ENCODE peak calls at places on chromosome 15, in four cellular contexts. One of them, this sample, is unnamed.
A peak's percentile ranks its signal among the peaks of the same experiment; 100 is the strongest.

GRCh38 chr15:101358895-101359294 is 63.8 kb upstream of the SNRPA1 start:
- DNase-seq in SK-N-SH: no peak
- DNase-seq in HepG2: peak; percentile 8
- DNase-seq in H1: no peak
- DNase-seq in this sample: no peak

GRCh38 chr15:39244776-39245175 is 336.1 kb upstream of the THBS1 start:
- DNase-seq in SK-N-SH: no peak
- DNase-seq in H1: no peak
- DNase-seq in HepG2: no peak
- DNase-seq in this sample: no peak

GRCh38 chr15:67885848-67886247 is 46.0 kb upstream of the RNU6-1 start:
- DNase-seq in SK-N-SH: no peak
- DNase-seq in H1: no peak
- DNase-seq in HepG2: no peak
- DNase-seq in this sample: no peak

GRCh38 chr15:91953432-91953831 is 99.9 kb downstream of the SLCO3A1 start:
- DNase-seq in HepG2: no peak
- DNase-seq in SK-N-SH: no peak
- DNase-seq in H1: no peak
- DNase-seq in this sample: no peak

GRCh38 chr15:74889390-74889881 is 406 bp upstream of the MPI start:
- DNase-seq in H1: no peak
- DNase-seq in HepG2: no peak
- DNase-seq in SK-N-SH: peak; percentile 54
- DNase-seq in this sample: no peak

GRCh38 chr15:63070681-63071129 is 28.2 kb downstream of the TPM1 start:
- DNase-seq in HepG2: no peak
- DNase-seq in H1: no peak
- DNase-seq in SK-N-SH: no peak
- DNase-seq in this sample: peak; percentile 25

GRCh38 chr15:77239892-77240608 is 169.1 kb upstream of the TSPAN3 start:
- DNase-seq in SK-N-SH: no peak
- DNase-seq in HepG2: no peak
- DNase-seq in H1: no peak
- DNase-seq in this sample: no peak

GRCh38 chr15:76787273-76787672 is 117.9 kb downstream of the SCAPER start:
- DNase-seq in SK-N-SH: no peak
- DNase-seq in HepG2: no peak
- DNase-seq in H1: no peak
- DNase-seq in this sample: no peak

GRCh38 chr15:28929200-28929599 is 43.4 kb downstream of the APBA2 start:
- DNase-seq in SK-N-SH: no peak
- DNase-seq in H1: no peak
- DNase-seq in HepG2: no peak
- DNase-seq in this sample: no peak

GRCh38 chr15:101133751-101134261 is 118.0 kb downstream of the CHSY1 start:
- DNase-seq in SK-N-SH: peak; percentile 57
- DNase-seq in HepG2: no peak
- DNase-seq in H1: no peak
- DNase-seq in this sample: no peak

GRCh38 chr15:70505411-70505919 is 257.9 kb downstream of the UACA start:
- DNase-seq in SK-N-SH: no peak
- DNase-seq in HepG2: peak; percentile 29
- DNase-seq in H1: no peak
- DNase-seq in this sample: no peak

GRCh38 chr15:70566989-70567388 is 196.4 kb downstream of the UACA start:
- DNase-seq in HepG2: no peak
- DNase-seq in H1: no peak
- DNase-seq in SK-N-SH: no peak
- DNase-seq in this sample: no peak

GRCh38 chr15:72784233-72784876 is 797 bp upstream of the ADPGK start:
- DNase-seq in HepG2: peak; percentile 62
- DNase-seq in SK-N-SH: peak; percentile 64
- DNase-seq in H1: no peak
- DNase-seq in this sample: peak; percentile 43
- TF ChIP-seq TCF12 in HepG2: no peak
- TF ChIP-seq TCF12 in SK-N-SH: no peak
- TF ChIP-seq TCF12 in H1: no peak
- TF ChIP-seq TCF12 in this sample: no peak

GRCh38 chr15:90872481-90873184 is 4.2 kb downstream of the FURIN start:
- DNase-seq in SK-N-SH: peak; percentile 49
- DNase-seq in HepG2: peak; percentile 56
- DNase-seq in H1: no peak
- DNase-seq in this sample: no peak

GRCh38 chr15:90873488-90873997 is 5.2 kb downstream of the FURIN start:
- DNase-seq in HepG2: no peak
- DNase-seq in SK-N-SH: no peak
- DNase-seq in H1: no peak
- DNase-seq in this sample: no peak

GRCh38 chr15:90875549-90875981 is 7.2 kb downstream of the FURIN start:
- DNase-seq in HepG2: no peak
- DNase-seq in SK-N-SH: no peak
- DNase-seq in H1: no peak
- DNase-seq in this sample: no peak

GRCh38 chr15:90876046-90876445 is 7.7 kb downstream of the FURIN start:
- DNase-seq in H1: no peak
- DNase-seq in SK-N-SH: no peak
- DNase-seq in HepG2: no peak
- DNase-seq in this sample: no peak

GRCh38 chr15:90873998-90874605 is 5.7 kb downstream of the FURIN start:
- DNase-seq in HepG2: peak; percentile 97
- DNase-seq in SK-N-SH: no peak
- DNase-seq in H1: no peak
- DNase-seq in this sample: no peak
- TF ChIP-seq TCF12 in HepG2: peak; percentile 93
- TF ChIP-seq TCF12 in SK-N-SH: no peak
- TF ChIP-seq TCF12 in H1: no peak
- TF ChIP-seq TCF12 in this sample: no peak

GRCh38 chr15:55696221-55696620 is 46.7 kb downstream of the PRTG start:
- DNase-seq in H1: no peak
- DNase-seq in HepG2: no peak
- DNase-seq in SK-N-SH: no peak
- DNase-seq in this sample: no peak

GRCh38 chr15:55698653-55699052 is 44.3 kb downstream of the PRTG start:
- DNase-seq in H1: no peak
- DNase-seq in SK-N-SH: no peak
- DNase-seq in HepG2: no peak
- DNase-seq in this sample: no peak

GRCh38 chr15:55695432-55695831 is 47.5 kb downstream of the PRTG start:
- DNase-seq in HepG2: no peak
- DNase-seq in H1: no peak
- DNase-seq in SK-N-SH: no peak
- DNase-seq in this sample: no peak

GRCh38 chr15:55694652-55695150 is 48.3 kb downstream of the PRTG start:
- DNase-seq in H1: no peak
- DNase-seq in HepG2: no peak
- DNase-seq in SK-N-SH: no peak
- DNase-seq in this sample: peak; percentile 48
- TF ChIP-seq TCF12 in H1: no peak
- TF ChIP-seq TCF12 in HepG2: no peak
- TF ChIP-seq TCF12 in SK-N-SH: no peak
- TF ChIP-seq TCF12 in this sample: no peak

GRCh38 chr15:40593130-40593529 is 919 bp upstream of the KNL1 start:
- DNase-seq in SK-N-SH: no peak
- DNase-seq in H1: no peak
- DNase-seq in HepG2: no peak
- DNase-seq in this sample: no peak

GRCh38 chr15:40594429-40594836 is 384 bp downstream of the KNL1 start:
- DNase-seq in HepG2: peak; percentile 38
- DNase-seq in H1: peak; percentile 17
- DNase-seq in SK-N-SH: peak; percentile 80
- DNase-seq in this sample: peak; percentile 40

GRCh38 chr15:40590635-40591105 is 3.4 kb upstream of the KNL1 start:
- DNase-seq in SK-N-SH: no peak
- DNase-seq in HepG2: no peak
- DNase-seq in H1: no peak
- DNase-seq in this sample: no peak

GRCh38 chr15:40593588-40594428 is at the start of gene KNL1:
- DNase-seq in HepG2: peak; percentile 92
- DNase-seq in H1: peak; percentile 85
- DNase-seq in SK-N-SH: peak; percentile 86
- DNase-seq in this sample: peak; percentile 99

DNA sequence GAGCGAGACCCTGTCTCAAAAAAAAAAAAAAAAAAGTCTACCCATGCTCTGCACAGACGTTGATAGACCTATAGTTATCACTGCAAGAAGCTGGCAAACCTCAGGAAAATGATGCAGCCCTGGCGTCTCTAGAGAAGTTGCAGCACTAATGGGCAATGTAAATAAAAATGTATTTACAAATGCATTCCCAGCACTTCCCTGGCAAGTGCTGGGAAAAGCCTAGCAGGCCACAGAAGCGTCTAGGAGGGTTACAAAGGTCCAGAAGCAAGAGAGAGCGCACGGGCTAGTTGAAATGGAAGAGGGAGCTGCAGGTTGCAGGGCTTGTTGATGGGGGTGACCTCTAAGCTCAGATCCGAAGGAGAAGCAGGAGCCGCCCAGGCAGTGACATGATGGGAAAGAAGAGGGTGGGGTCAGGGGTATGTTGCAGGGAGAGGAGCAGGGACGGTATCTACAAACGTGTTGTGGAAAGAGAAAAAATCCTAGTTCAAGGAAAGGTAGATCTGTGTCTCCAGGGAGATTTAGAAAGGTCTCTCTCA is 2.7 kb upstream of the KNL1 start:
- DNase-seq in SK-N-SH: no peak
- DNase-seq in H1: no peak
- DNase-seq in HepG2: peak; percentile 35
- DNase-seq in this sample: no peak
- TF ChIP-seq TCF12 in SK-N-SH: no peak
- TF ChIP-seq TCF12 in H1: no peak
- TF ChIP-seq TCF12 in HepG2: no peak
- TF ChIP-seq TCF12 in this sample: no peak

GRCh38 chr15:52255935-52256334 is 39.7 kb downstream of the MYO5C start:
- DNase-seq in SK-N-SH: no peak
- DNase-seq in H1: no peak
- DNase-seq in HepG2: no peak
- DNase-seq in this sample: no peak

GRCh38 chr15:52254331-52254730 is 41.3 kb downstream of the MYO5C start:
- DNase-seq in HepG2: no peak
- DNase-seq in H1: no peak
- DNase-seq in SK-N-SH: no peak
- DNase-seq in this sample: no peak

GRCh38 chr15:52251144-52251860 is 44.3 kb downstream of the MYO5C start:
- DNase-seq in H1: no peak
- DNase-seq in HepG2: peak; percentile 65
- DNase-seq in SK-N-SH: no peak
- DNase-seq in this sample: no peak

GRCh38 chr15:52255008-52255407 is 40.6 kb downstream of the MYO5C start:
- DNase-seq in HepG2: no peak
- DNase-seq in SK-N-SH: no peak
- DNase-seq in H1: no peak
- DNase-seq in this sample: no peak

GRCh38 chr15:52252781-52253180 is 42.8 kb downstream of the MYO5C start:
- DNase-seq in SK-N-SH: no peak
- DNase-seq in H1: no peak
- DNase-seq in HepG2: peak; percentile 35
- DNase-seq in this sample: no peak
- TF ChIP-seq TCF12 in SK-N-SH: peak; percentile 68
- TF ChIP-seq TCF12 in H1: no peak
- TF ChIP-seq TCF12 in HepG2: no peak
- TF ChIP-seq TCF12 in this sample: no peak

DNA sequence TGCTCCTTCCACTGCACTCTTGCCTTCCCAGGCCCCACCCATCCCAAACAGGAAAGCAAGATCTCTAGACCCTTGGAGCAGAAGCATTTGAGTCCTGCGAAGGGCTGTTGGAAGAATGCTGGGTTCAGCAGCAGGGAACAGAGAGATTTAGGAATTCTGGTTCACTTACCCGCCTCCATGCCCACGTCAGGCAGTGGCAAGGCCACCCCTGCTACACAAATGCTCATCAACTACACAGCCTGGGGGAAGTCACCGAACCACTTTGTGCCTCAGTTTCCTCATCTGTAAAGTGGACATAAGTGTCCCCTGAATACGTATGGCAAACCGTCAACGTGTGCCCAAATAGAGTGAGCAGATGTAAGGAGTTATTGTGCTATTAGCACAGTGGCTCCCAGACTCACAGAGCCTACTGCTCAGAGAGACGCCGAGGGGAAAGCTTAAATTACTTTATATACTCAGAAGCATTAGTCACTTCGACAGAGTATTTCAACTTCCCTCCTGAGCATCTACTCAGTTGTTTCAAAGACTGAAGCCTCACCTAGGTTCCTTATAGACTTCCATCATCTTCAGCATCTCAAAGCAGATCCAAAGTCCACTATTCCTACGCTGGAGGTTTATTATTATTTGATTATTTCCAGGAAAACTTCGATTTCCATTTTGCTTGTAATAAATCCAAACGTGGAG is 906 bp downstream of the HOMER2 start:
- DNase-seq in H1: no peak
- DNase-seq in SK-N-SH: peak; percentile 33
- DNase-seq in HepG2: no peak
- DNase-seq in this sample: no peak
- TF ChIP-seq TCF12 in H1: no peak
- TF ChIP-seq TCF12 in SK-N-SH: no peak
- TF ChIP-seq TCF12 in HepG2: no peak
- TF ChIP-seq TCF12 in this sample: no peak

DNA sequence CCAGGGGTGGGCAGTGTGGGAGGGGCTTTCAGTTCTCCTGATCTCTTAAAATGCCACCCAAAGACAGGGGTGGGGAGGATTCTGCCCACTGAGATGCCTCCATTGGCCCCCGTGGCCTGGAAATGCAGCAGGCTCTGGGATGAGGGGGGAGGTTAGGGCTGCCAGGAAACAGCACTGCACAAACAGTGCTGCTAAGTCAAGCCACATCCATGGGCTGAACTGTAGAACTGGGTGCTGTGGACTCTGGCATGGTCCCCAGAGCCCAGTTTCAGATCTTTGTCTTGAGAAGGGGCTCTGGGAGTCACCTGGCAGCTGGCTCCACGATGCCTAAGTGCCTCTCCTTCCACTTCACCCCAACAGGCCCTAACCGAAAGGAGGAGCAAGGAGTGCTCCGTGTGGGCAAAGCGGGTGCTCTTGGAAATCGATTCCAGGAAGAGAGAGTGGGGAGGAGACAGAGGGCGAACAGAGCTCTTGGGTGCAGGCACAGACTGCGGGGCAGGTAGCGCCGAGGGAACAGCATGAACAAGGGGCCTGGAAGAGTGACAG is 7.8 kb downstream of the PLA2G4E start:
- DNase-seq in SK-N-SH: no peak
- DNase-seq in H1: no peak
- DNase-seq in HepG2: no peak
- DNase-seq in this sample: no peak
- TF ChIP-seq TCF12 in SK-N-SH: no peak
- TF ChIP-seq TCF12 in H1: no peak
- TF ChIP-seq TCF12 in HepG2: no peak
- TF ChIP-seq TCF12 in this sample: no peak